ENCODE peak calls at places on chromosomes 5 and 9, in four cellular contexts. V, B, Z and T are unnamed samples.

GRCh38 chr5:77354454-77354853 is 137.7 kb downstream of the WDR41 start:
- DNase-seq in V (no peak), Z (no peak), B (no peak), T (no peak)

GRCh38 chr9:2418619-2419018 is 203.0 kb upstream of the VLDLR start:
- DNase-seq in Z (no peak), B (no peak), V (no peak), T (no peak)

GRCh38 chr5:17625686-17626085 is 6.2 kb upstream of the TAF11L13 start:
- DNase-seq in B (no peak), Z (no peak), V (no peak), T (no peak)

GRCh38 chr5:52837591-52838001 is 49.9 kb downstream of the ITGA1 start:
- DNase-seq in Z (no peak), V (no peak), B (no peak), T (no peak)

GRCh38 chr5:134975078-134975715 is 7.5 kb downstream of the CATSPER3 start:
- DNase-seq in V (no peak), Z (no peak), B (no peak), T (no peak)

GRCh38 chr5:9544056-9544455 is 1.8 kb downstream of the SEMA5A start:
- DNase-seq in Z (no peak), B (no peak), V (no peak), T (no peak)

GRCh38 chr9:91119147-91119546 is 242.6 kb downstream of the AUH start:
- DNase-seq in B (no peak), V (no peak), Z (no peak), T (no peak)

GRCh38 chr5:64180661-64181343 is 15.2 kb downstream of the RNF180 start:
- DNase-seq in B (no peak), Z (no peak), V (no peak), T (no peak)

GRCh38 chr9:35107337-35108290 is 4.7 kb upstream of the STOML2 start:
- DNase-seq in B (no peak), V (no peak), Z (no peak), T (no peak)

GRCh38 chr9:112881366-112881765 is 9.3 kb downstream of the SLC46A2 start:
- DNase-seq in V (no peak), B (no peak), Z (no peak), T (no peak)

GRCh38 chr9:117644133-117644532 is 60.1 kb upstream of the TLR4 start:
- DNase-seq in V (no peak), Z (no peak), B (no peak), T (no peak)

GRCh38 chr9:37283730-37284235 is 138.7 kb upstream of the GRHPR start:
- DNase-seq in Z (no peak), B (no peak), V (peak; percentile 34), T (no peak)

GRCh38 chr5:93154551-93154950 is 426.5 kb downstream of the NR2F1-AS1 start:
- DNase-seq in V (no peak), B (no peak), Z (no peak), T (no peak)

GRCh38 chr9:132637351-132637750 is 32.4 kb downstream of the DDX31 start:
- DNase-seq in B (no peak), Z (no peak), V (no peak), T (no peak)

GRCh38 chr5:159826351-159827222 is 89.7 kb upstream of the ADRA1B start:
- DNase-seq in B (no peak), V (no peak), Z (peak; percentile 89), T (no peak)

GRCh38 chr5:124252094-124252750 is 494.2 kb downstream of the ZNF608 start:
- DNase-seq in Z (no peak), V (peak; percentile 52), B (no peak), T (no peak)

GRCh38 chr9:123523828-123524227 is 167.8 kb downstream of the CRB2 start:
- DNase-seq in Z (no peak), B (no peak), V (no peak), T (no peak)

GRCh38 chr9:21096172-21096900 is 18.6 kb upstream of the IFNB1 start:
- DNase-seq in Z (no peak), B (peak; percentile 48), V (no peak), T (no peak)

GRCh38 chr9:96157675-96158074 is 144.3 kb downstream of the HSD17B3 start:
- DNase-seq in Z (no peak), V (no peak), B (no peak), T (no peak)

GRCh38 chr5:147892696-147893296 is 13.5 kb downstream of the C5orf46 start:
- DNase-seq in Z (no peak), B (no peak), V (peak; percentile 3), T (no peak)

GRCh38 chr5:55037046-55037771 is 13.2 kb downstream of the GZMK start:
- DNase-seq in V (peak; percentile 43), Z (no peak), B (peak; percentile 57), T (no peak)

GRCh38 chr5:80784451-80784850 is 129.7 kb upstream of the DHFR start:
- DNase-seq in V (no peak), Z (no peak), B (no peak), T (no peak)

GRCh38 chr5:109324941-109325340 is 84.8 kb downstream of the PJA2 start:
- DNase-seq in V (no peak), Z (no peak), B (no peak), T (no peak)

GRCh38 chr5:159915913-159916840 is at the start of gene ADRA1B:
- DNase-seq in Z (peak; percentile 86), B (peak; percentile 33), V (peak; percentile 92), T (peak; percentile 92)

GRCh38 chr9:126933334-126933980 is 18.9 kb downstream of the RALGPS1 start:
- DNase-seq in V (no peak), Z (no peak), B (no peak), T (no peak)

GRCh38 chr5:75322066-75322465 is 15.0 kb upstream of the HMGCR start:
- DNase-seq in Z (no peak), V (no peak), B (no peak), T (no peak)

GRCh38 chr5:16616536-16617271 is at the start of gene RETREG1:
- DNase-seq in Z (peak; percentile 76), B (peak; percentile 91), V (peak; percentile 70), T (peak; percentile 90)

GRCh38 chr9:72579880-72580570 is 58.6 kb downstream of the TMC1 start:
- DNase-seq in Z (no peak), B (no peak), V (no peak), T (no peak)

GRCh38 chr5:12272389-12272788 is 368.1 kb upstream of the CTNND2 start:
- DNase-seq in B (no peak), Z (no peak), V (peak; percentile 59), T (no peak)

GRCh38 chr5:141389153-141390042 is 1.9 kb downstream of the PCDHGB4 start:
- DNase-seq in V (no peak), B (no peak), Z (no peak), T (no peak)

GRCh38 chr5:141398608-141399007 is 861 bp downstream of the PCDHGB5 start:
- DNase-seq in V (no peak), Z (peak; percentile 52), B (no peak), T (no peak)

GRCh38 chr5:141393267-141393666 is 834 bp downstream of the PCDHGA8 start:
- DNase-seq in B (no peak), Z (no peak), V (no peak), T (no peak)

GRCh38 chr5:141388661-141389060 is 1.2 kb downstream of the PCDHGB4 start:
- DNase-seq in B (no peak), V (no peak), Z (no peak), T (no peak)

DNA sequence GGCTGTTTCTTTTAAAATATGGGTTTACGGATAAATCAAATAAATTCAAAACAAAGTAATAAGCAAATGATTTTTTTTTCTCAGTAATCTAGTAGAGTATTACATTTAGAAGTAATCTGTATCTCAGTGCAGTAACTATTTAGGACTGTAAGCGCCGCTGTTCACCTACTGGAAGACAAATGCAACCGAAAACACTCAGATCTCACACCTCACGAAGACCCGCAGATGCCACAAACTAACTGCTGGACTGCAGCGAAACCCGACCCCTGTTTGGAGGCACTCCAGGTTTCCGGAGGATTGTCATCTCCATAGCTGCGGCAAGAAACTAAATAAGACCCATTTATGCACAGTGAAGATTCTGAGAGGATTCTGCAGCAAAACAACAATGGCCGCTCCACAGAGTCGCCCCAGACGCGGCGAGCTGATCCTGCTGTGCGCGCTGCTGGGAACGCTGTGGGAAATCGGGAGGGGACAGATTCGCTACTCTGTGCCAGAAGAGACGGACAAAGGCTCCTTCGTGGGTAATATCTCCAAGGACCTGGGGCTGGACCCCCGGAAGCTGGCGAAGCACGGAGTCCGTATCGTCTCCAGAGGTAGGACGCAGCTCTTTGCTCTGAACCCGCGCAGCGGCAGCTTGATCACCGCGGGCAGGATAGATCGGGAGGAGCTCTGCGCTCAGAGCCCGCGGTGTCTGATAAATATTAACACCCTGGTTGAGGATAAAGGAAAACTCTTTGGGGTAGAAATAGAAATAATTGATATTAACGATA is at the start of gene PCDHGA8:
- DNase-seq in V (no peak), Z (no peak), B (no peak), T (no peak)
- H3K4me3 ChIP-seq in V (peak within 1 kb of the TSS; percentile 3), Z (no peak within 1 kb of the TSS), B (no peak within 1 kb of the TSS), T (no peak within 1 kb of the TSS)

GRCh38 chr5:172906888-172907287 is 52.3 kb upstream of the RPL26L1 start:
- DNase-seq in Z (no peak), V (no peak), B (no peak), T (no peak)
- H3K27ac ChIP-seq in Z (no peak overlapping the region), V (no peak overlapping the region), B (no peak overlapping the region), T (peak overlapping the region; percentile 13)

GRCh38 chr5:132746592-132747063 is 598 bp upstream of the CCNI2 start:
- DNase-seq in V (peak; percentile 70), B (peak; percentile 61), Z (no peak), T (no peak)
- TF ChIP-seq CTCF in V (peak; percentile 66), B (peak; percentile 45), Z (no peak), T (peak; percentile 50)

GRCh38 chr9:70409800-70410199 is 4.7 kb downstream of the KLF9 start:
- DNase-seq in V (no peak), Z (no peak), B (no peak), T (no peak)

GRCh38 chr9:70412678-70413426 is 1.6 kb downstream of the KLF9 start:
- DNase-seq in B (peak; percentile 53), Z (peak; percentile 97), V (peak; percentile 52), T (peak; percentile 97)

GRCh38 chr9:70411930-70412677 is 2.4 kb downstream of the KLF9 start:
- DNase-seq in V (no peak), B (peak; percentile 69), Z (peak; percentile 92), T (peak; percentile 92)

GRCh38 chr9:70410368-70410767 is 4.1 kb downstream of the KLF9 start:
- DNase-seq in Z (no peak), V (no peak), B (no peak), T (no peak)

DNA sequence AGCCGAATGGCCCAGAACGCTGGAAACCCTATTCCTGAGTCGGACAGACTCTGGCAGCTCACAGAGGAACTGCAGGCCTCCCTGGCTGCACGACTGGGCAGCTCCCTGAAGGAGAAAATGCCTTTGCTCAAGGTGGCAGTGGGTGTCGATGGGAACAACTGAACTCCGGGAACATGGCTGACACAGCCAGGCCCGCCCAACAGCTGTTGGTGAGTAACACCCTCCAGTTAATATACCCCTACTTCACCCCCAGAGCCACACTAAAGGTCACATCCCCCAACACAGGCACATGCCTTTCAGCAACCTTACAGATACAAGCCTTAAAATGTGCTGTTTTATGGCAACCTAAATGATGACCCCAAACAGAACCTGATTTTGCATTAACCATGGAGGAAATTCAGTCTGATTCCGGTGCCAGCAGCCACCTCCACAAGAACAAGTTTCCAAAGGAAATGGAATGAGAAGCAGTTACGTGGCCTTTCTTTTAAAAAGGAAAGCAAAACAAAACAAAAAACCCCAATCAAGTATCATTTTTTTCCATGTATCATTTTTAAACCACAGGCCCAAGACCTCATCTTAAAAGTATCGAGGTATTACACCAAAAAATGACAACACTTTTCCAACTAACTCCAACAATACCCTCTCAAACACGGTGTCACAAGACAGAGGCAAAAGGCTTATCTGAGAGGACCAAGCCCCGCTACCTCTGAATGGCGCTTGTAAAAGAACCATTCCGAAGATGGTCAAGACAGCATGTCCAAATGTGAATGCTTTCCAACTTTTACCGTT is 3.1 kb downstream of the KLF9 start:
- DNase-seq in Z (peak; percentile 93), V (peak; percentile 22), B (peak; percentile 51), T (peak; percentile 89)
- H3K4me3 ChIP-seq in Z (peak overlapping the region; percentile 84), V (no peak overlapping the region), B (peak overlapping the region; percentile 91), T (peak overlapping the region; percentile 94)